ENCODE peak calls at places on chromosomes 4 and X, in seven cellular contexts. One of them, this sample, is unnamed.

GRCh38 chr4:2074588-2074987 is 15.5 kb downstream of the NAT8L start:
- ATAC-seq in activated T-cell treated with anti-CD3 and anti-CD28 coated beads, Interleukin-2, amount 50 U/mL, for 4 hours: no peak
- ATAC-seq in left lung: no peak
- ATAC-seq in gastroesophageal sphincter: no peak
- ATAC-seq in T-helper 17 cell: no peak
- ATAC-seq in mucosa of descending colon: no peak
- ATAC-seq in activated CD8-positive, alpha-beta T cell treated with anti-CD3 and anti-CD28 coated beads for 36 hours: no peak
- ATAC-seq in this sample: no peak

GRCh38 chr4:80361329-80361900 is 25.9 kb downstream of the CFAP299 start:
- ATAC-seq in activated CD8-positive, alpha-beta T cell treated with anti-CD3 and anti-CD28 coated beads for 36 hours: no peak
- ATAC-seq in gastroesophageal sphincter: no peak
- ATAC-seq in activated T-cell treated with anti-CD3 and anti-CD28 coated beads, Interleukin-2, amount 50 U/mL, for 4 hours: no peak
- ATAC-seq in T-helper 17 cell: no peak
- ATAC-seq in left lung: peak
- ATAC-seq in mucosa of descending colon: no peak
- ATAC-seq in this sample: no peak

GRCh38 chr4:156977435-156978160 is 6.0 kb upstream of the PDGFC start:
- ATAC-seq in mucosa of descending colon: no peak
- ATAC-seq in T-helper 17 cell: no peak
- ATAC-seq in activated T-cell treated with anti-CD3 and anti-CD28 coated beads, Interleukin-2, amount 50 U/mL, for 4 hours: no peak
- ATAC-seq in gastroesophageal sphincter: no peak
- ATAC-seq in activated CD8-positive, alpha-beta T cell treated with anti-CD3 and anti-CD28 coated beads for 36 hours: no peak
- ATAC-seq in left lung: peak
- ATAC-seq in this sample: no peak

GRCh38 chr4:94913316-94913715 is 155.6 kb downstream of the BMPR1B start:
- ATAC-seq in activated CD8-positive, alpha-beta T cell treated with anti-CD3 and anti-CD28 coated beads for 36 hours: no peak
- ATAC-seq in gastroesophageal sphincter: no peak
- ATAC-seq in activated T-cell treated with anti-CD3 and anti-CD28 coated beads, Interleukin-2, amount 50 U/mL, for 4 hours: no peak
- ATAC-seq in T-helper 17 cell: peak
- ATAC-seq in mucosa of descending colon: no peak
- ATAC-seq in left lung: no peak
- ATAC-seq in this sample: no peak

GRCh38 chrX:49276671-49277519 is 7.3 kb downstream of the PPP1R3F start:
- ATAC-seq in activated CD8-positive, alpha-beta T cell treated with anti-CD3 and anti-CD28 coated beads for 36 hours: peak
- ATAC-seq in gastroesophageal sphincter: no peak
- ATAC-seq in mucosa of descending colon: no peak
- ATAC-seq in T-helper 17 cell: no peak
- ATAC-seq in activated T-cell treated with anti-CD3 and anti-CD28 coated beads, Interleukin-2, amount 50 U/mL, for 4 hours: peak
- ATAC-seq in left lung: no peak
- ATAC-seq in this sample: peak

GRCh38 chr4:7680106-7680505 is 245.4 kb upstream of the PSAPL1 start:
- ATAC-seq in left lung: no peak
- ATAC-seq in gastroesophageal sphincter: no peak
- ATAC-seq in T-helper 17 cell: no peak
- ATAC-seq in mucosa of descending colon: no peak
- ATAC-seq in activated T-cell treated with anti-CD3 and anti-CD28 coated beads, Interleukin-2, amount 50 U/mL, for 4 hours: no peak
- ATAC-seq in activated CD8-positive, alpha-beta T cell treated with anti-CD3 and anti-CD28 coated beads for 36 hours: no peak
- ATAC-seq in this sample: no peak

GRCh38 chr4:81039351-81040174 is 9.1 kb downstream of the BMP3 start:
- ATAC-seq in gastroesophageal sphincter: no peak
- ATAC-seq in left lung: peak
- ATAC-seq in activated CD8-positive, alpha-beta T cell treated with anti-CD3 and anti-CD28 coated beads for 36 hours: no peak
- ATAC-seq in T-helper 17 cell: no peak
- ATAC-seq in activated T-cell treated with anti-CD3 and anti-CD28 coated beads, Interleukin-2, amount 50 U/mL, for 4 hours: no peak
- ATAC-seq in mucosa of descending colon: peak
- ATAC-seq in this sample: peak

GRCh38 chr4:109645874-109646591 is 57.2 kb downstream of the CASP6 start:
- ATAC-seq in T-helper 17 cell: no peak
- ATAC-seq in gastroesophageal sphincter: no peak
- ATAC-seq in activated CD8-positive, alpha-beta T cell treated with anti-CD3 and anti-CD28 coated beads for 36 hours: peak
- ATAC-seq in left lung: no peak
- ATAC-seq in activated T-cell treated with anti-CD3 and anti-CD28 coated beads, Interleukin-2, amount 50 U/mL, for 4 hours: peak
- ATAC-seq in mucosa of descending colon: peak
- ATAC-seq in this sample: no peak

GRCh38 chrX:44927398-44927797 is 54.4 kb downstream of the KDM6A start:
- ATAC-seq in left lung: no peak
- ATAC-seq in gastroesophageal sphincter: no peak
- ATAC-seq in activated CD8-positive, alpha-beta T cell treated with anti-CD3 and anti-CD28 coated beads for 36 hours: no peak
- ATAC-seq in mucosa of descending colon: no peak
- ATAC-seq in T-helper 17 cell: no peak
- ATAC-seq in activated T-cell treated with anti-CD3 and anti-CD28 coated beads, Interleukin-2, amount 50 U/mL, for 4 hours: no peak
- ATAC-seq in this sample: no peak

GRCh38 chr4:26161030-26161824 is 159.6 kb upstream of the RBPJ start:
- ATAC-seq in activated CD8-positive, alpha-beta T cell treated with anti-CD3 and anti-CD28 coated beads for 36 hours: peak
- ATAC-seq in left lung: peak
- ATAC-seq in T-helper 17 cell: no peak
- ATAC-seq in activated T-cell treated with anti-CD3 and anti-CD28 coated beads, Interleukin-2, amount 50 U/mL, for 4 hours: no peak
- ATAC-seq in mucosa of descending colon: peak
- ATAC-seq in gastroesophageal sphincter: no peak
- ATAC-seq in this sample: no peak

GRCh38 chr4:83011779-83012630 is 1.4 kb upstream of the LIN54 start:
- ATAC-seq in left lung: peak
- ATAC-seq in activated CD8-positive, alpha-beta T cell treated with anti-CD3 and anti-CD28 coated beads for 36 hours: no peak
- ATAC-seq in mucosa of descending colon: peak
- ATAC-seq in T-helper 17 cell: no peak
- ATAC-seq in gastroesophageal sphincter: no peak
- ATAC-seq in activated T-cell treated with anti-CD3 and anti-CD28 coated beads, Interleukin-2, amount 50 U/mL, for 4 hours: peak
- ATAC-seq in this sample: peak

GRCh38 chrX:54093159-54093558 is 48.9 kb upstream of the PHF8 start:
- ATAC-seq in mucosa of descending colon: no peak
- ATAC-seq in gastroesophageal sphincter: no peak
- ATAC-seq in left lung: no peak
- ATAC-seq in activated CD8-positive, alpha-beta T cell treated with anti-CD3 and anti-CD28 coated beads for 36 hours: no peak
- ATAC-seq in T-helper 17 cell: no peak
- ATAC-seq in activated T-cell treated with anti-CD3 and anti-CD28 coated beads, Interleukin-2, amount 50 U/mL, for 4 hours: no peak
- ATAC-seq in this sample: no peak

GRCh38 chr4:163419074-163419473 is 54.5 kb downstream of the TKTL2 start:
- ATAC-seq in left lung: no peak
- ATAC-seq in gastroesophageal sphincter: no peak
- ATAC-seq in T-helper 17 cell: no peak
- ATAC-seq in activated CD8-positive, alpha-beta T cell treated with anti-CD3 and anti-CD28 coated beads for 36 hours: no peak
- ATAC-seq in mucosa of descending colon: no peak
- ATAC-seq in activated T-cell treated with anti-CD3 and anti-CD28 coated beads, Interleukin-2, amount 50 U/mL, for 4 hours: no peak
- ATAC-seq in this sample: no peak

GRCh38 chrX:17535229-17535628 is 160.2 kb downstream of the NHS start:
- ATAC-seq in gastroesophageal sphincter: no peak
- ATAC-seq in mucosa of descending colon: peak
- ATAC-seq in activated CD8-positive, alpha-beta T cell treated with anti-CD3 and anti-CD28 coated beads for 36 hours: peak
- ATAC-seq in left lung: peak
- ATAC-seq in T-helper 17 cell: no peak
- ATAC-seq in activated T-cell treated with anti-CD3 and anti-CD28 coated beads, Interleukin-2, amount 50 U/mL, for 4 hours: no peak
- ATAC-seq in this sample: peak

GRCh38 chrX:104392350-104392749 is 137.6 kb upstream of the ESX1 start:
- ATAC-seq in activated CD8-positive, alpha-beta T cell treated with anti-CD3 and anti-CD28 coated beads for 36 hours: no peak
- ATAC-seq in left lung: no peak
- ATAC-seq in gastroesophageal sphincter: no peak
- ATAC-seq in T-helper 17 cell: no peak
- ATAC-seq in activated T-cell treated with anti-CD3 and anti-CD28 coated beads, Interleukin-2, amount 50 U/mL, for 4 hours: no peak
- ATAC-seq in mucosa of descending colon: no peak
- ATAC-seq in this sample: no peak

GRCh38 chr4:87985097-87985886 is 9.8 kb downstream of the SPP1 start:
- ATAC-seq in gastroesophageal sphincter: peak
- ATAC-seq in activated CD8-positive, alpha-beta T cell treated with anti-CD3 and anti-CD28 coated beads for 36 hours: peak
- ATAC-seq in T-helper 17 cell: peak
- ATAC-seq in mucosa of descending colon: peak
- ATAC-seq in left lung: peak
- ATAC-seq in activated T-cell treated with anti-CD3 and anti-CD28 coated beads, Interleukin-2, amount 50 U/mL, for 4 hours: peak
- ATAC-seq in this sample: peak

GRCh38 chr4:13988347-13989265 is 361.1 kb upstream of the BOD1L1 start:
- ATAC-seq in gastroesophageal sphincter: peak
- ATAC-seq in activated CD8-positive, alpha-beta T cell treated with anti-CD3 and anti-CD28 coated beads for 36 hours: no peak
- ATAC-seq in left lung: peak
- ATAC-seq in T-helper 17 cell: no peak
- ATAC-seq in activated T-cell treated with anti-CD3 and anti-CD28 coated beads, Interleukin-2, amount 50 U/mL, for 4 hours: no peak
- ATAC-seq in mucosa of descending colon: peak
- ATAC-seq in this sample: peak

GRCh38 chr4:102734591-102735385 is 26.0 kb downstream of the MANBA start:
- ATAC-seq in activated CD8-positive, alpha-beta T cell treated with anti-CD3 and anti-CD28 coated beads for 36 hours: peak
- ATAC-seq in mucosa of descending colon: peak
- ATAC-seq in gastroesophageal sphincter: peak
- ATAC-seq in T-helper 17 cell: peak
- ATAC-seq in activated T-cell treated with anti-CD3 and anti-CD28 coated beads, Interleukin-2, amount 50 U/mL, for 4 hours: peak
- ATAC-seq in left lung: peak
- ATAC-seq in this sample: peak

GRCh38 chr4:37023504-37023903 is 221.0 kb upstream of the NWD2 start:
- ATAC-seq in activated T-cell treated with anti-CD3 and anti-CD28 coated beads, Interleukin-2, amount 50 U/mL, for 4 hours: no peak
- ATAC-seq in left lung: no peak
- ATAC-seq in T-helper 17 cell: no peak
- ATAC-seq in mucosa of descending colon: no peak
- ATAC-seq in activated CD8-positive, alpha-beta T cell treated with anti-CD3 and anti-CD28 coated beads for 36 hours: no peak
- ATAC-seq in gastroesophageal sphincter: no peak
- ATAC-seq in this sample: no peak

GRCh38 chrX:111244238-111244750 is 26.0 kb downstream of the CAPN6 start:
- ATAC-seq in gastroesophageal sphincter: no peak
- ATAC-seq in left lung: peak
- ATAC-seq in T-helper 17 cell: no peak
- ATAC-seq in mucosa of descending colon: no peak
- ATAC-seq in activated T-cell treated with anti-CD3 and anti-CD28 coated beads, Interleukin-2, amount 50 U/mL, for 4 hours: no peak
- ATAC-seq in activated CD8-positive, alpha-beta T cell treated with anti-CD3 and anti-CD28 coated beads for 36 hours: no peak
- ATAC-seq in this sample: peak

GRCh38 chrX:154012336-154012991 is 7.2 kb downstream of the IRAK1 start:
- ATAC-seq in activated T-cell treated with anti-CD3 and anti-CD28 coated beads, Interleukin-2, amount 50 U/mL, for 4 hours: no peak
- ATAC-seq in activated CD8-positive, alpha-beta T cell treated with anti-CD3 and anti-CD28 coated beads for 36 hours: no peak
- ATAC-seq in mucosa of descending colon: no peak
- ATAC-seq in left lung: peak
- ATAC-seq in T-helper 17 cell: no peak
- ATAC-seq in gastroesophageal sphincter: no peak
- ATAC-seq in this sample: peak

GRCh38 chr4:80911458-80911857 is 119.0 kb upstream of the BMP3 start:
- ATAC-seq in activated T-cell treated with anti-CD3 and anti-CD28 coated beads, Interleukin-2, amount 50 U/mL, for 4 hours: no peak
- ATAC-seq in gastroesophageal sphincter: no peak
- ATAC-seq in T-helper 17 cell: no peak
- ATAC-seq in mucosa of descending colon: no peak
- ATAC-seq in activated CD8-positive, alpha-beta T cell treated with anti-CD3 and anti-CD28 coated beads for 36 hours: no peak
- ATAC-seq in left lung: no peak
- ATAC-seq in this sample: no peak

GRCh38 chrX:67568769-67569168 is 24.9 kb downstream of the AR start:
- ATAC-seq in activated CD8-positive, alpha-beta T cell treated with anti-CD3 and anti-CD28 coated beads for 36 hours: no peak
- ATAC-seq in T-helper 17 cell: no peak
- ATAC-seq in left lung: no peak
- ATAC-seq in mucosa of descending colon: no peak
- ATAC-seq in activated T-cell treated with anti-CD3 and anti-CD28 coated beads, Interleukin-2, amount 50 U/mL, for 4 hours: no peak
- ATAC-seq in gastroesophageal sphincter: no peak
- ATAC-seq in this sample: no peak